ENCODE peak calls at places on chromosomes 6 and 20, in seven cellular contexts. One of them, this sample, is unnamed.

GRCh38 chr6:131199568-131200272 is 64.5 kb downstream of the AKAP7 start:
- DNase-seq in lung: no peak
- DNase-seq in mammary epithelial cell: peak; percentile 55
- DNase-seq in prostate gland: no peak
- DNase-seq in tibial nerve: no peak
- DNase-seq in uterus: no peak
- DNase-seq in AG04450: no peak
- DNase-seq in this sample: no peak

GRCh38 chr6:56521454-56521853 is 121.2 kb downstream of the DST start:
- DNase-seq in uterus: no peak
- DNase-seq in lung: no peak
- DNase-seq in tibial nerve: no peak
- DNase-seq in prostate gland: no peak
- DNase-seq in mammary epithelial cell: no peak
- DNase-seq in AG04450: no peak
- DNase-seq in this sample: no peak

GRCh38 chr20:17938889-17939619 is 29.5 kb downstream of the SNX5 start:
- DNase-seq in prostate gland: peak; percentile 55
- DNase-seq in AG04450: no peak
- DNase-seq in mammary epithelial cell: peak; percentile 29
- DNase-seq in lung: peak; percentile 60
- DNase-seq in tibial nerve: peak; percentile 64
- DNase-seq in uterus: peak; percentile 57
- DNase-seq in this sample: no peak

GRCh38 chr6:53651149-53651763 is 14.3 kb downstream of the KLHL31 start:
- DNase-seq in prostate gland: peak; percentile 79
- DNase-seq in uterus: peak; percentile 63
- DNase-seq in AG04450: peak; percentile 55
- DNase-seq in lung: peak; percentile 61
- DNase-seq in tibial nerve: peak; percentile 60
- DNase-seq in mammary epithelial cell: peak; percentile 79
- DNase-seq in this sample: no peak

GRCh38 chr6:79421707-79422484 is 115.3 kb downstream of the LCA5 start:
- DNase-seq in lung: no peak
- DNase-seq in uterus: no peak
- DNase-seq in mammary epithelial cell: peak; percentile 75
- DNase-seq in tibial nerve: no peak
- DNase-seq in prostate gland: no peak
- DNase-seq in AG04450: peak; percentile 81
- DNase-seq in this sample: no peak

GRCh38 chr20:62197321-62197720 is 14.5 kb downstream of the MTG2 start:
- DNase-seq in uterus: no peak
- DNase-seq in mammary epithelial cell: no peak
- DNase-seq in lung: no peak
- DNase-seq in prostate gland: no peak
- DNase-seq in tibial nerve: no peak
- DNase-seq in AG04450: no peak
- DNase-seq in this sample: no peak

GRCh38 chr6:49327005-49327404 is 136.0 kb downstream of the MMUT start:
- DNase-seq in mammary epithelial cell: no peak
- DNase-seq in AG04450: no peak
- DNase-seq in uterus: no peak
- DNase-seq in prostate gland: no peak
- DNase-seq in lung: no peak
- DNase-seq in tibial nerve: no peak
- DNase-seq in this sample: no peak

GRCh38 chr20:58538752-58539151 is 23.6 kb upstream of the APCDD1L start:
- DNase-seq in prostate gland: no peak
- DNase-seq in mammary epithelial cell: peak; percentile 73
- DNase-seq in tibial nerve: no peak
- DNase-seq in lung: no peak
- DNase-seq in uterus: no peak
- DNase-seq in AG04450: no peak
- DNase-seq in this sample: no peak

GRCh38 chr20:57033994-57034393 is 232.4 kb downstream of the BMP7 start:
- DNase-seq in lung: no peak
- DNase-seq in prostate gland: no peak
- DNase-seq in uterus: no peak
- DNase-seq in mammary epithelial cell: no peak
- DNase-seq in AG04450: no peak
- DNase-seq in tibial nerve: no peak
- DNase-seq in this sample: no peak

GRCh38 chr6:45663181-45664180 is 285.7 kb upstream of the SUPT3H start:
- DNase-seq in lung: no peak
- DNase-seq in prostate gland: no peak
- DNase-seq in uterus: no peak
- DNase-seq in tibial nerve: no peak
- DNase-seq in mammary epithelial cell: no peak
- DNase-seq in AG04450: no peak
- DNase-seq in this sample: peak; percentile 58

GRCh38 chr20:20666359-20666758 is 46.1 kb downstream of the RALGAPA2 start:
- DNase-seq in mammary epithelial cell: no peak
- DNase-seq in prostate gland: no peak
- DNase-seq in lung: peak; percentile 41
- DNase-seq in uterus: no peak
- DNase-seq in AG04450: no peak
- DNase-seq in tibial nerve: no peak
- DNase-seq in this sample: no peak

GRCh38 chr6:159125014-159125609 is 44.1 kb upstream of the FNDC1 start:
- DNase-seq in tibial nerve: no peak
- DNase-seq in mammary epithelial cell: no peak
- DNase-seq in uterus: no peak
- DNase-seq in AG04450: no peak
- DNase-seq in lung: no peak
- DNase-seq in prostate gland: no peak
- DNase-seq in this sample: no peak

GRCh38 chr6:100088009-100088408 is 94.0 kb upstream of the MCHR2 start:
- DNase-seq in tibial nerve: no peak
- DNase-seq in lung: no peak
- DNase-seq in prostate gland: no peak
- DNase-seq in uterus: no peak
- DNase-seq in AG04450: peak; percentile 4
- DNase-seq in mammary epithelial cell: peak; percentile 28
- DNase-seq in this sample: no peak

GRCh38 chr6:150491796-150492142 is 107.9 kb upstream of the PLEKHG1 start:
- DNase-seq in mammary epithelial cell: no peak
- DNase-seq in uterus: no peak
- DNase-seq in prostate gland: no peak
- DNase-seq in tibial nerve: no peak
- DNase-seq in AG04450: no peak
- DNase-seq in lung: no peak
- DNase-seq in this sample: no peak

GRCh38 chr6:111625511-111626331 is 20.0 kb upstream of the TRAF3IP2 start:
- DNase-seq in tibial nerve: no peak
- DNase-seq in AG04450: no peak
- DNase-seq in prostate gland: no peak
- DNase-seq in mammary epithelial cell: peak; percentile 53
- DNase-seq in uterus: peak; percentile 64
- DNase-seq in lung: no peak
- DNase-seq in this sample: peak; percentile 67

GRCh38 chr6:143911028-143911427 is 46.8 kb downstream of the ZC2HC1B start:
- DNase-seq in AG04450: no peak
- DNase-seq in tibial nerve: no peak
- DNase-seq in prostate gland: no peak
- DNase-seq in uterus: no peak
- DNase-seq in lung: no peak
- DNase-seq in mammary epithelial cell: no peak
- DNase-seq in this sample: no peak

GRCh38 chr6:88376759-88377387 is 210.7 kb upstream of the CNR1 start:
- DNase-seq in tibial nerve: no peak
- DNase-seq in mammary epithelial cell: peak; percentile 65
- DNase-seq in lung: no peak
- DNase-seq in prostate gland: no peak
- DNase-seq in uterus: no peak
- DNase-seq in AG04450: no peak
- DNase-seq in this sample: no peak

GRCh38 chr20:37417857-37418501 is 72.0 kb downstream of the SRC start:
- DNase-seq in mammary epithelial cell: no peak
- DNase-seq in AG04450: no peak
- DNase-seq in uterus: no peak
- DNase-seq in tibial nerve: no peak
- DNase-seq in prostate gland: no peak
- DNase-seq in lung: no peak
- DNase-seq in this sample: no peak

GRCh38 chr20:63451821-63452220 is 20.6 kb downstream of the KCNQ2 start:
- DNase-seq in AG04450: no peak
- DNase-seq in lung: no peak
- DNase-seq in tibial nerve: no peak
- DNase-seq in mammary epithelial cell: no peak
- DNase-seq in uterus: no peak
- DNase-seq in prostate gland: no peak
- DNase-seq in this sample: no peak

GRCh38 chr20:63455568-63455859 is 16.9 kb downstream of the KCNQ2 start:
- DNase-seq in AG04450: no peak
- DNase-seq in tibial nerve: no peak
- DNase-seq in uterus: no peak
- DNase-seq in lung: no peak
- DNase-seq in prostate gland: no peak
- DNase-seq in mammary epithelial cell: no peak
- DNase-seq in this sample: no peak

GRCh38 chr20:63452341-63453028 is 20.0 kb downstream of the KCNQ2 start:
- DNase-seq in lung: no peak
- DNase-seq in AG04450: no peak
- DNase-seq in prostate gland: no peak
- DNase-seq in tibial nerve: no peak
- DNase-seq in uterus: no peak
- DNase-seq in mammary epithelial cell: no peak
- DNase-seq in this sample: no peak

GRCh38 chr20:63454729-63455567 is 17.5 kb downstream of the KCNQ2 start:
- DNase-seq in tibial nerve: no peak
- DNase-seq in uterus: no peak
- DNase-seq in mammary epithelial cell: no peak
- DNase-seq in lung: no peak
- DNase-seq in AG04450: no peak
- DNase-seq in prostate gland: no peak
- DNase-seq in this sample: no peak

DNA sequence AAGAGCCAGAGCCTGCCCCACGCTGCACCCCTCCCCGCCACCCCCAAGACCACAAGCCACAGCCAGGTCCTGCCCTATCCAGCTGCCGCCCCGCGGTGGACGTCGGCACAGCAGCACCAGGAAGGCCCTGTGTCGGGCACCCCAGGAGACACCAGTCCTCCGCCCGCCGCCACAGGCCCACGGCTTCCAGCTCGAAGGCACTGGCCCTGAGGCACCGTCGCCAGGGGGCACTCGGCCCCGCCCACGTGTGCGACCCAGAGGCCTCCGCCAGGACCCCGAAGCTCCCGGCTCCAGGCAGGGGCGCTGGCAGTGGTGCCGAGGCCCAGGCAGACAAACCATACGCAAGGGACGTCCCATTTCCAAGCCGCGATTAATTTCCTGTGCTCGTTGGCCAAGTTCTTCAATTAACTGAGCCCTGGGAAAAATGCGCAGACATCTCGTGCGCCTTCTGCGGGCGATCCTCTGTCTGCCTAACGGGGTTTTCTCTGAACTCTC is 19.4 kb downstream of the KCNQ2 start:
- DNase-seq in mammary epithelial cell: no peak
- DNase-seq in tibial nerve: no peak
- DNase-seq in lung: no peak
- DNase-seq in uterus: no peak
- DNase-seq in AG04450: no peak
- DNase-seq in prostate gland: no peak
- DNase-seq in this sample: no peak
- TF ChIP-seq CTCF in mammary epithelial cell: no peak
- TF ChIP-seq CTCF in tibial nerve: no peak
- TF ChIP-seq CTCF in lung: no peak
- TF ChIP-seq CTCF in uterus: no peak
- TF ChIP-seq CTCF in AG04450: no peak
- TF ChIP-seq CTCF in prostate gland: no peak
- TF ChIP-seq CTCF in this sample: no peak

DNA sequence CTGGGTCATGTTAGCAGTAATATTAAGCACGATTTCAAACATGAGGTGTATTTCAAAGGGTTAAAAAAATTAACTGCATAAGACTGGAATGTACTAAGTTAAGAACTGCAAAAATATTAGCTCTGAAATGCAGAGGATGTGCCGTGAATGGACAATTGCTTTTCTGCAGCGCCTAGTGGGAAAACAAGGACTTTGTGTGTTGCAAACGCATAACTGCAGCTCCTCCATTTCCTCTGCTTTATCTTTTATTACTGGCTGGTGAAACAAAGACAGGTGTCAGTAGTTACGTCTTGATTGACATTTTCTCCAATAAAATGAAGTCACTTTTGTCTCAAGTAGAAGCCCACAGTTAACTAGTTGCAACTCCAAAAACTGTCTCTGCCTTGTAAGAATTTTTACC is 1.7 kb downstream of the PDE7B start:
- DNase-seq in prostate gland: no peak
- DNase-seq in lung: no peak
- DNase-seq in AG04450: no peak
- DNase-seq in uterus: no peak
- DNase-seq in mammary epithelial cell: no peak
- DNase-seq in tibial nerve: no peak
- DNase-seq in this sample: no peak
- H3K27me3 ChIP-seq in prostate gland: no peaks in the 10 kb centered on the region
- H3K27me3 ChIP-seq in lung: no peaks in the 10 kb centered on the region
- H3K27me3 ChIP-seq in AG04450: no peaks in the 10 kb centered on the region
- H3K27me3 ChIP-seq in uterus: no peaks in the 10 kb centered on the region
- H3K27me3 ChIP-seq in mammary epithelial cell: peaks cover 2% of the 10 kb centered on the region
- H3K27me3 ChIP-seq in tibial nerve: no peaks in the 10 kb centered on the region
- H3K27me3 ChIP-seq in this sample: no peaks in the 10 kb centered on the region

GRCh38 chr20:8020314-8021079 is 936 bp upstream of the TMX4 start:
- DNase-seq in mammary epithelial cell: peak; percentile 32
- DNase-seq in prostate gland: no peak
- DNase-seq in uterus: no peak
- DNase-seq in AG04450: no peak
- DNase-seq in tibial nerve: no peak
- DNase-seq in lung: no peak
- DNase-seq in this sample: no peak

GRCh38 chr20:8018928-8019177 is 708 bp downstream of the TMX4 start:
- DNase-seq in tibial nerve: no peak
- DNase-seq in lung: no peak
- DNase-seq in uterus: peak; percentile 25
- DNase-seq in mammary epithelial cell: no peak
- DNase-seq in prostate gland: no peak
- DNase-seq in AG04450: no peak
- DNase-seq in this sample: no peak

GRCh38 chr20:8019998-8020247 is 362 bp upstream of the TMX4 start:
- DNase-seq in lung: no peak
- DNase-seq in prostate gland: no peak
- DNase-seq in uterus: no peak
- DNase-seq in mammary epithelial cell: no peak
- DNase-seq in tibial nerve: no peak
- DNase-seq in AG04450: no peak
- DNase-seq in this sample: no peak

GRCh38 chr20:8021541-8022269 is 2.1 kb upstream of the TMX4 start:
- DNase-seq in mammary epithelial cell: no peak
- DNase-seq in tibial nerve: no peak
- DNase-seq in uterus: no peak
- DNase-seq in AG04450: no peak
- DNase-seq in prostate gland: no peak
- DNase-seq in lung: no peak
- DNase-seq in this sample: no peak

GRCh38 chr20:8019178-8019997 is at the start of gene TMX4:
- DNase-seq in mammary epithelial cell: peak; percentile 94
- DNase-seq in lung: peak; percentile 98
- DNase-seq in prostate gland: peak; percentile 98
- DNase-seq in tibial nerve: peak; percentile 97
- DNase-seq in uterus: peak; percentile 99
- DNase-seq in AG04450: peak; percentile 82
- DNase-seq in this sample: peak; percentile 99
- TF ChIP-seq CTCF in mammary epithelial cell: peak; percentile 4
- TF ChIP-seq CTCF in lung: peak; percentile 11
- TF ChIP-seq CTCF in prostate gland: peak; percentile 67
- TF ChIP-seq CTCF in tibial nerve: peak; percentile 15
- TF ChIP-seq CTCF in uterus: peak; percentile 43
- TF ChIP-seq CTCF in AG04450: peak; percentile 6
- TF ChIP-seq CTCF in this sample: peak; percentile 22

GRCh38 chr6:6519028-6519427 is 69.5 kb upstream of the LY86 start:
- DNase-seq in tibial nerve: no peak
- DNase-seq in lung: no peak
- DNase-seq in mammary epithelial cell: no peak
- DNase-seq in prostate gland: no peak
- DNase-seq in uterus: no peak
- DNase-seq in AG04450: no peak
- DNase-seq in this sample: no peak
- H3K27me3 ChIP-seq in tibial nerve: no peaks in the 10 kb centered on the region
- H3K27me3 ChIP-seq in lung: no peaks in the 10 kb centered on the region
- H3K27me3 ChIP-seq in mammary epithelial cell: no peaks in the 10 kb centered on the region
- H3K27me3 ChIP-seq in prostate gland: no peaks in the 10 kb centered on the region
- H3K27me3 ChIP-seq in uterus: no peaks in the 10 kb centered on the region
- H3K27me3 ChIP-seq in AG04450: no peaks in the 10 kb centered on the region
- H3K27me3 ChIP-seq in this sample: no peaks in the 10 kb centered on the region